ENCODE peak calls at places on chromosomes 2 and 18, in eight cellular contexts. V, P, C, Q, N, S, X and O are unnamed samples.

GRCh38 chr2:132891456-132891855 is 221.5 kb upstream of the LYPD1 start:
- DNase-seq in V (no peak), P (no peak), C (no peak), Q (no peak), N (no peak), S (no peak), X (no peak), O (no peak)

GRCh38 chr18:59229191-59229590 is 9.2 kb downstream of the GRP start:
- DNase-seq in V (no peak), P (no peak), C (no peak), Q (no peak), N (no peak), S (no peak), X (no peak), O (no peak)

GRCh38 chr2:68764041-68764780 is 29.6 kb downstream of the ARHGAP25 start:
- DNase-seq in V (no peak), P (no peak), C (no peak), Q (no peak), N (no peak), S (no peak), X (peak; percentile 41), O (no peak)

GRCh38 chr2:101540518-101540917 is 65.6 kb upstream of the RFX8 start:
- DNase-seq in V (no peak), P (no peak), C (no peak), Q (no peak), N (no peak), S (no peak), X (peak; percentile 26), O (no peak)

GRCh38 chr2:101501443-101501842 is 26.5 kb upstream of the RFX8 start:
- DNase-seq in V (no peak), P (no peak), C (no peak), Q (no peak), N (no peak), S (no peak), X (peak; percentile 60), O (no peak)

GRCh38 chr2:104857262-104858221 is 3.6 kb downstream of the POU3F3 start:
- DNase-seq in V (no peak), P (no peak), C (no peak), Q (no peak), N (no peak), S (no peak), X (no peak), O (no peak)

GRCh38 chr2:239275871-239276812 is 124.7 kb downstream of the HDAC4 start:
- DNase-seq in V (no peak), P (no peak), C (peak; percentile 61), Q (no peak), N (peak; percentile 41), S (no peak), X (no peak), O (peak; percentile 61)

GRCh38 chr2:98893871-98894270 is 42.2 kb downstream of the CRACDL start:
- DNase-seq in V (no peak), P (no peak), C (no peak), Q (no peak), N (no peak), S (no peak), X (no peak), O (no peak)

GRCh38 chr2:125450092-125450491 is 1205.9 kb upstream of the GYPC start:
- DNase-seq in V (no peak), P (no peak), C (no peak), Q (no peak), N (no peak), S (no peak), X (no peak), O (no peak)

GRCh38 chr18:45783097-45784075 is 42.1 kb upstream of the SIGLEC15 start:
- DNase-seq in V (no peak), P (no peak), C (peak; percentile 30), Q (no peak), N (no peak), S (no peak), X (peak; percentile 78), O (no peak)

GRCh38 chr2:236749346-236749745 is 179.7 kb downstream of the ACKR3 start:
- DNase-seq in V (no peak), P (no peak), C (no peak), Q (no peak), N (no peak), S (no peak), X (peak; percentile 46), O (no peak)

GRCh38 chr2:76978064-76978463 is 544.1 kb downstream of the LRRTM4 start:
- DNase-seq in V (no peak), P (no peak), C (no peak), Q (no peak), N (no peak), S (no peak), X (no peak), O (no peak)

GRCh38 chr2:67600946-67601345 is 203.8 kb downstream of the ETAA1 start:
- DNase-seq in V (no peak), P (no peak), C (no peak), Q (no peak), N (no peak), S (no peak), X (peak; percentile 73), O (no peak)

GRCh38 chr2:68429311-68429826 is 37.7 kb downstream of the FBXO48 start:
- DNase-seq in V (no peak), P (no peak), C (no peak), Q (no peak), N (no peak), S (no peak), X (no peak), O (no peak)

GRCh38 chr2:8004250-8004681 is 677.6 kb upstream of the ID2 start:
- DNase-seq in V (no peak), P (peak; percentile 24), C (peak; percentile 69), Q (peak; percentile 81), N (peak; percentile 77), S (no peak), X (peak; percentile 93), O (no peak)

GRCh38 chr2:16626497-16626896 is 39.1 kb downstream of the CYRIA start:
- DNase-seq in V (no peak), P (peak; percentile 27), C (no peak), Q (peak; percentile 70), N (peak; percentile 69), S (no peak), X (peak; percentile 81), O (no peak)

GRCh38 chr18:32308493-32309120 is 118.8 kb downstream of the MEP1B start:
- DNase-seq in V (peak; percentile 72), P (no peak), C (peak; percentile 53), Q (peak; percentile 57), N (peak; percentile 51), S (no peak), X (peak; percentile 94), O (no peak)

GRCh38 chr2:202278036-202278760 is 12.6 kb downstream of the NOP58 start:
- DNase-seq in V (no peak), P (no peak), C (no peak), Q (no peak), N (no peak), S (no peak), X (peak; percentile 66), O (no peak)

GRCh38 chr2:2935445-2936149 is 442.0 kb downstream of the EIPR1 start:
- DNase-seq in V (no peak), P (no peak), C (no peak), Q (no peak), N (no peak), S (no peak), X (no peak), O (no peak)

DNA sequence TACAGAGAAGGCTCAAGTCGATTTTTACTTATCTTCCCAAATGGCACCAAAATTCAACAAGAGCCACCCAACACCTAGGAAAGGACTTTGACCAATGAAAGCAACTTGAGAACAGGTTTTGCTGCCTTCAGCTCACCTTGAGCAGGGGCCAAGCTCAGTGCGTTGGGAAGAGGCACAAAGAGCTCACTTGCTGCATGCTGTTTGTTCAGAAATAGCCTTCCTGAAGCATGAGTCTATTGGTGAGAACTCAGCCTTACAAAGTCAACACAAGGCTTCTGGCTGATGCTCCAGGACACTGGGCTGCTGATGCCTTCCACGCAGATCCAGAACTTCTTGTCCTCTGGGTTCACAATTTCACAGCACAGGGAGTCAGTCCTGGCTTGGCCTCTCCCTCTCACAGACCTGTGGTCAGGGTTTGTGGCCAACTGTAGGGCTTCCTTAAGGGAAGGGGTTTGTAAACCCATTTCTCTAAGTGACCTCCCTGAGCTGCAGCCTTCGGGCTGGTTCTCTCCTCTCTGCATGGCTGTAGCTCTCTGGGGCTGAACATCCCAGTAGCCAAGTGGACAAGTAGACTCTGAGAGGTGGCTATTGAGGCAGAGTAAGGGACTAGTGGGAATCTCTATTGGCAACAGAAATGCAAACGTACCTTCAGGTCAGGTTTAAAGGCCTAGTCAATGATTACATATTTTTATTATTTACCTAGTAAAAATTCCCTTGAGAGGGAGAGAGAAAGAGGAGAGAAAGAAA is 124.7 kb upstream of the GATA6 start:
- DNase-seq in V (no peak), P (no peak), C (no peak), Q (no peak), N (no peak), S (no peak), X (no peak), O (peak; percentile 64)
- TF ChIP-seq POLR2A in V (no peak), P (no peak), C (no peak), Q (no peak), N (no peak), S (no peak), X (no peak), O (no peak)

GRCh38 chr18:79884963-79885728 is 66.3 kb downstream of the SLC66A2 start:
- DNase-seq in V (no peak), P (no peak), C (no peak), Q (no peak), N (no peak), S (no peak), X (no peak), O (no peak)
- H3K9me3 ChIP-seq in V (no peaks in the 10 kb centered on the region), P (no peaks in the 10 kb centered on the region), C (peaks cover 5% of the 10 kb centered on the region), Q (no peaks in the 10 kb centered on the region), N (no peaks in the 10 kb centered on the region), S (peaks cover 16% of the 10 kb centered on the region), X (peaks cover 24% of the 10 kb centered on the region), O (no peaks in the 10 kb centered on the region)

DNA sequence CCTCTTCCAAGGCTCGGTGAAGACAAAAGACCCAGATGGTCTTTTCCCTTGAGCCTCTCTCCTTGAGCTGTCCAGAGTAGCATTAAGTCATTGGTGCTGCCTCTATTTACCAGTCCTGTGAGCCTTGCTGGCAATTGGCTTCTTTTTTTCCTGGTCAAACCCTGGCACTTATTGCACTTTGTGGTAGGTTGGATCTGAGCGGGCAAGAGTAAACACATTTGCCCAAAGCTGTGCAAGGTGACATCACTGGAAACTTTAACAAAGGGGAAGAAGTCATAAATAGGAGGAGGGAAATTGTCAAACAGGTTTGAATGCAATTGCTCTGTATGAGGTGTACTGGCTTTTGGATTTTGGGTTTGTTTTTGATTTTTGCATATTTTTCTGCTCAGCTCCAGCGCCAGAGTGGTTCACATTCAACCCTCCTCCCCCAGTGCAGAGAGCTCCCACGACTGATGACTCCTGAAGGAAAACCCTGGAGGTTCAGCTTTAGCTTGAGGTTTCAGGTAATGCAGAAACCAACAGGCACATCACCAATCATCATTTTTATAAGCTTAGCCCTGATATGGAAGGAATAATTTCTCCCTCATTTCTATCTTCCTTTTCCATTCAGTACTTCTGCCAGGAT is 8.3 kb downstream of the KCNE4 start:
- DNase-seq in V (no peak), P (no peak), C (no peak), Q (no peak), N (no peak), S (no peak), X (no peak), O (no peak)
- H3K4me1 ChIP-seq in V (no peaks in the 10 kb centered on the region), P (no peaks in the 10 kb centered on the region), C (peaks cover 18% of the 10 kb centered on the region), Q (peaks cover 7% of the 10 kb centered on the region), N (peaks cover 11% of the 10 kb centered on the region), S (no peaks in the 10 kb centered on the region), X (peaks cover 16% of the 10 kb centered on the region), O (no peaks in the 10 kb centered on the region)

DNA sequence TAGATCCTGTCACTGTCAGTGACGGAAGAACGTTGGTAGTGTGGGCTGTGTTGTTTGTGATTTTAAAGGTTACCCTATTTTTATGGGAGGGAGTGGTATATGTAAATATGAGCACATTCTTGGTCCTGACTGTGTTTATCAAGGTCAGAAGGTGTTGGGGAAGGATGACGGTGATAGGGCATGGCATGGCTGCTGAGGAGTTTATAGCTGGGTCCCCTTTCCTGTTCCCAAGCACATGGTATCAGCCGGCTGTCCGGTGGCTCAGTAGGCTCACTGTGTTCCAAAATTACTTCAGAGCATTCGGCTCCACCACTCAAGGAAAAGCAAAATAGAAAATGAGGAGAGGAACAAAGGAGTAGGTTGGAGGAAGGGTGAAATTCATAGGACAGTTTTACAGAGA is 28.6 kb downstream of the IRS1 start:
- DNase-seq in V (no peak), P (peak; percentile 38), C (peak; percentile 56), Q (no peak), N (no peak), S (no peak), X (no peak), O (no peak)
- TF ChIP-seq POLR2A in V (no peak), P (no peak), C (no peak), Q (no peak), N (no peak), S (no peak), X (no peak), O (no peak)